ENCODE peak calls at places on chromosome 11, in five cellular contexts. One of them, this sample, is unnamed.

GRCh38 chr11:108117746-108118371 is 3.5 kb upstream of the ACAT1 start:
- DNase-seq in memory B cell: no peak
- DNase-seq in stimulated activated CD4-positive, alpha-beta T cell treated with anti-CD3 and anti-CD28 coated beads, Interleukin-1b, Interleukin-23, amount 100 ng/mL, for 24 hours: no peak
- DNase-seq in heart left ventricle: no peak
- DNase-seq in glutamatergic neuron: no peak
- DNase-seq in this sample: no peak

GRCh38 chr11:68950268-68950667 is 30.5 kb downstream of the MRGPRD start:
- DNase-seq in memory B cell: no peak
- DNase-seq in stimulated activated CD4-positive, alpha-beta T cell treated with anti-CD3 and anti-CD28 coated beads, Interleukin-1b, Interleukin-23, amount 100 ng/mL, for 24 hours: no peak
- DNase-seq in heart left ventricle: no peak
- DNase-seq in glutamatergic neuron: no peak
- DNase-seq in this sample: no peak

GRCh38 chr11:1178906-1179305 is 21.2 kb downstream of the MUC5AC start:
- DNase-seq in memory B cell: no peak
- DNase-seq in stimulated activated CD4-positive, alpha-beta T cell treated with anti-CD3 and anti-CD28 coated beads, Interleukin-1b, Interleukin-23, amount 100 ng/mL, for 24 hours: no peak
- DNase-seq in heart left ventricle: peak
- DNase-seq in glutamatergic neuron: peak
- DNase-seq in this sample: no peak

GRCh38 chr11:69088676-69089146 is 40.0 kb downstream of the TPCN2 start:
- DNase-seq in memory B cell: peak
- DNase-seq in stimulated activated CD4-positive, alpha-beta T cell treated with anti-CD3 and anti-CD28 coated beads, Interleukin-1b, Interleukin-23, amount 100 ng/mL, for 24 hours: peak
- DNase-seq in heart left ventricle: peak
- DNase-seq in glutamatergic neuron: peak
- DNase-seq in this sample: peak

GRCh38 chr11:35324981-35325380 is 94.4 kb downstream of the SLC1A2 start:
- DNase-seq in memory B cell: no peak
- DNase-seq in stimulated activated CD4-positive, alpha-beta T cell treated with anti-CD3 and anti-CD28 coated beads, Interleukin-1b, Interleukin-23, amount 100 ng/mL, for 24 hours: no peak
- DNase-seq in heart left ventricle: no peak
- DNase-seq in glutamatergic neuron: no peak
- DNase-seq in this sample: no peak

GRCh38 chr11:130719516-130719915 is 196.8 kb downstream of the SNX19 start:
- DNase-seq in memory B cell: no peak
- DNase-seq in stimulated activated CD4-positive, alpha-beta T cell treated with anti-CD3 and anti-CD28 coated beads, Interleukin-1b, Interleukin-23, amount 100 ng/mL, for 24 hours: no peak
- DNase-seq in heart left ventricle: no peak
- DNase-seq in glutamatergic neuron: no peak
- DNase-seq in this sample: no peak

GRCh38 chr11:65554842-65555395 is 3.2 kb downstream of the LTBP3 start:
- DNase-seq in memory B cell: no peak
- DNase-seq in stimulated activated CD4-positive, alpha-beta T cell treated with anti-CD3 and anti-CD28 coated beads, Interleukin-1b, Interleukin-23, amount 100 ng/mL, for 24 hours: no peak
- DNase-seq in heart left ventricle: no peak
- DNase-seq in glutamatergic neuron: no peak
- DNase-seq in this sample: no peak

GRCh38 chr11:35786918-35787557 is 124.5 kb downstream of the TRIM44 start:
- DNase-seq in memory B cell: no peak
- DNase-seq in stimulated activated CD4-positive, alpha-beta T cell treated with anti-CD3 and anti-CD28 coated beads, Interleukin-1b, Interleukin-23, amount 100 ng/mL, for 24 hours: no peak
- DNase-seq in heart left ventricle: peak
- DNase-seq in glutamatergic neuron: peak
- DNase-seq in this sample: no peak

GRCh38 chr11:63838150-63838681 is 694 bp upstream of the MARK2 start:
- DNase-seq in memory B cell: no peak
- DNase-seq in stimulated activated CD4-positive, alpha-beta T cell treated with anti-CD3 and anti-CD28 coated beads, Interleukin-1b, Interleukin-23, amount 100 ng/mL, for 24 hours: no peak
- DNase-seq in heart left ventricle: peak
- DNase-seq in glutamatergic neuron: no peak
- DNase-seq in this sample: no peak

GRCh38 chr11:84930863-84931262 is 696.3 kb downstream of the DLG2 start:
- DNase-seq in memory B cell: no peak
- DNase-seq in stimulated activated CD4-positive, alpha-beta T cell treated with anti-CD3 and anti-CD28 coated beads, Interleukin-1b, Interleukin-23, amount 100 ng/mL, for 24 hours: no peak
- DNase-seq in heart left ventricle: no peak
- DNase-seq in glutamatergic neuron: no peak
- DNase-seq in this sample: no peak

GRCh38 chr11:72671144-72672099 is 2.8 kb downstream of the PDE2A start:
- DNase-seq in memory B cell: no peak
- DNase-seq in stimulated activated CD4-positive, alpha-beta T cell treated with anti-CD3 and anti-CD28 coated beads, Interleukin-1b, Interleukin-23, amount 100 ng/mL, for 24 hours: no peak
- DNase-seq in heart left ventricle: no peak
- DNase-seq in glutamatergic neuron: peak
- DNase-seq in this sample: no peak

GRCh38 chr11:134413334-134414035 is 1.4 kb upstream of the B3GAT1 start:
- DNase-seq in memory B cell: no peak
- DNase-seq in stimulated activated CD4-positive, alpha-beta T cell treated with anti-CD3 and anti-CD28 coated beads, Interleukin-1b, Interleukin-23, amount 100 ng/mL, for 24 hours: no peak
- DNase-seq in heart left ventricle: no peak
- DNase-seq in glutamatergic neuron: no peak
- DNase-seq in this sample: no peak

GRCh38 chr11:531826-532511 is 3.4 kb downstream of the HRAS start:
- DNase-seq in memory B cell: no peak
- DNase-seq in stimulated activated CD4-positive, alpha-beta T cell treated with anti-CD3 and anti-CD28 coated beads, Interleukin-1b, Interleukin-23, amount 100 ng/mL, for 24 hours: no peak
- DNase-seq in heart left ventricle: no peak
- DNase-seq in glutamatergic neuron: no peak
- DNase-seq in this sample: no peak

GRCh38 chr11:123137496-123138270 is 57.4 kb downstream of the CLMP start:
- DNase-seq in memory B cell: no peak
- DNase-seq in stimulated activated CD4-positive, alpha-beta T cell treated with anti-CD3 and anti-CD28 coated beads, Interleukin-1b, Interleukin-23, amount 100 ng/mL, for 24 hours: no peak
- DNase-seq in heart left ventricle: peak
- DNase-seq in glutamatergic neuron: peak
- DNase-seq in this sample: no peak

This sample was measured in omental fat pad.